ENCODE peak calls at places on chromosomes 4 and X, in seven cellular contexts. N is endothelial cell; X is activated CD4-positive, alpha-beta T cell treated with anti-CD3 and anti-CD28 coated beads, Interleukin-2, amount 50 U/mL, for 24 hours; M is heart left ventricle; P is NCI-H1092 treated with DMSO at 0.1 percent for 48 hours; B is MG63; F is H1. S is an unnamed sample.

GRCh38 chr4:1834047-1834769 is 21.7 kb downstream of the LETM1 start:
- DNase-seq in N (no peak), X (no peak), M (no peak), P (no peak), B (no peak), F (no peak), S (no peak)

GRCh38 chr4:84493092-84493850 is 5.8 kb downstream of the NKX6-1 start:
- DNase-seq in N (peak), X (no peak), M (no peak), P (no peak), B (no peak), F (no peak), S (no peak)

GRCh38 chr4:150130953-150131352 is 52.7 kb downstream of the DCLK2 start:
- DNase-seq in N (no peak), X (no peak), M (no peak), P (no peak), B (peak), F (no peak), S (no peak)

GRCh38 chr4:8127051-8127798 is 31.4 kb downstream of the ABLIM2 start:
- DNase-seq in N (no peak), X (no peak), M (no peak), P (no peak), B (no peak), F (no peak), S (no peak)

GRCh38 chr4:139223682-139224317 is 46.8 kb upstream of the ELF2 start:
- DNase-seq in N (no peak), X (no peak), M (no peak), P (no peak), B (peak), F (no peak), S (no peak)

GRCh38 chrX:130770615-130771014 is 132.4 kb downstream of the ENOX2 start:
- DNase-seq in N (no peak), X (no peak), M (no peak), P (no peak), B (peak), F (no peak), S (no peak)

GRCh38 chr4:518569-519083 is 19.6 kb downstream of the PIGG start:
- DNase-seq in N (no peak), X (no peak), M (no peak), P (no peak), B (no peak), F (no peak), S (no peak)

GRCh38 chr4:96347582-96347981 is 507.7 kb downstream of the PDHA2 start:
- DNase-seq in N (no peak), X (no peak), M (no peak), P (no peak), B (no peak), F (no peak), S (no peak)

GRCh38 chrX:150225756-150226155 is 137.4 kb upstream of the MAMLD1 start:
- DNase-seq in N (no peak), X (no peak), M (no peak), P (no peak), B (no peak), F (no peak), S (no peak)

GRCh38 chrX:53088136-53088974 is 5.6 kb upstream of the KANTR start:
- DNase-seq in N (peak), X (peak), M (peak), P (peak), B (no peak), F (no peak), S (no peak)

GRCh38 chr4:94349193-94349592 is 6.6 kb upstream of the HPGDS start:
- DNase-seq in N (no peak), X (no peak), M (no peak), P (no peak), B (no peak), F (no peak), S (no peak)

GRCh38 chrX:46582325-46582724 is 8.8 kb downstream of the CHST7 start:
- DNase-seq in N (no peak), X (no peak), M (no peak), P (no peak), B (no peak), F (no peak), S (no peak)

GRCh38 chr4:98977557-98977956 is 18.0 kb upstream of the METAP1 start:
- DNase-seq in N (no peak), X (no peak), M (no peak), P (no peak), B (peak), F (no peak), S (no peak)

GRCh38 chr4:2852481-2852881 is 8.8 kb downstream of the ADD1 start:
- DNase-seq in N (no peak), X (no peak), M (peak), P (no peak), B (no peak), F (no peak), S (no peak)

GRCh38 chr4:107997794-107998193 is 8.1 kb downstream of the HADH start:
- DNase-seq in N (no peak), X (no peak), M (no peak), P (no peak), B (no peak), F (no peak), S (no peak)

GRCh38 chr4:156999175-156999517 is 27.5 kb upstream of the PDGFC start:
- DNase-seq in N (no peak), X (no peak), M (peak), P (no peak), B (peak), F (no peak), S (peak)

GRCh38 chr4:31081375-31081774 is 361.2 kb downstream of the PCDH7 start:
- DNase-seq in N (no peak), X (no peak), M (no peak), P (no peak), B (no peak), F (no peak), S (no peak)

GRCh38 chrX:17638731-17639130 is 98.6 kb upstream of the SCML1 start:
- DNase-seq in N (no peak), X (no peak), M (no peak), P (peak), B (no peak), F (no peak), S (no peak)

GRCh38 chrX:108198420-108198819 is 106.8 kb downstream of the ATG4A start:
- DNase-seq in N (no peak), X (no peak), M (no peak), P (no peak), B (no peak), F (no peak), S (no peak)

GRCh38 chrX:65034292-65034640 is 58.0 kb upstream of the ZC4H2 start:
- DNase-seq in N (no peak), X (no peak), M (no peak), P (no peak), B (no peak), F (no peak), S (no peak)

GRCh38 chr4:101795704-101796103 is 5.2 kb downstream of the BANK1 start:
- DNase-seq in N (no peak), X (no peak), M (no peak), P (no peak), B (no peak), F (no peak), S (no peak)

GRCh38 chr4:122412547-122412946 is 33.7 kb downstream of the ADAD1 start:
- DNase-seq in N (no peak), X (no peak), M (no peak), P (no peak), B (no peak), F (no peak), S (no peak)

GRCh38 chrX:42289492-42290385 is 366.4 kb upstream of the CASK start:
- DNase-seq in N (no peak), X (peak), M (no peak), P (no peak), B (no peak), F (no peak), S (no peak)

GRCh38 chr4:851701-852430 is 25.9 kb upstream of the CPLX1 start:
- DNase-seq in N (no peak), X (no peak), M (no peak), P (no peak), B (no peak), F (no peak), S (no peak)

GRCh38 chrX:123818243-123818642 is 41.6 kb upstream of the XIAP start:
- DNase-seq in N (no peak), X (no peak), M (no peak), P (no peak), B (peak), F (no peak), S (no peak)

GRCh38 chr4:76948441-76949292 is 885 bp upstream of the SEPTIN11 start:
- DNase-seq in N (peak), X (peak), M (peak), P (peak), B (peak), F (no peak), S (no peak)

GRCh38 chr4:123037809-123038208 is 115.4 kb upstream of the NUDT6 start:
- DNase-seq in N (no peak), X (no peak), M (no peak), P (no peak), B (no peak), F (no peak), S (no peak)

GRCh38 chrX:72030431-72030830 is 101.3 kb downstream of the RTL5 start:
- DNase-seq in N (no peak), X (no peak), M (no peak), P (no peak), B (no peak), F (no peak), S (no peak)

GRCh38 chr4:118801895-118802575 is 33.9 kb downstream of the SEC24D start:
- DNase-seq in N (no peak), X (no peak), M (no peak), P (no peak), B (no peak), F (no peak), S (no peak)

GRCh38 chr4:1660948-1661677 is 23.0 kb downstream of the FAM53A start:
- DNase-seq in N (no peak), X (no peak), M (no peak), P (no peak), B (no peak), F (no peak), S (no peak)

GRCh38 chr4:13907255-13907751 is 279.8 kb upstream of the BOD1L1 start:
- DNase-seq in N (no peak), X (no peak), M (no peak), P (no peak), B (peak), F (no peak), S (no peak)

GRCh38 chr4:124432500-124432899 is 280.0 kb downstream of the ANKRD50 start:
- DNase-seq in N (no peak), X (no peak), M (no peak), P (no peak), B (no peak), F (no peak), S (no peak)

GRCh38 chrX:35919536-35920309 is at the start of gene CFAP47:
- DNase-seq in N (peak), X (no peak), M (no peak), P (peak), B (no peak), F (no peak), S (no peak)

GRCh38 chr4:34644716-34645115 is 1599.6 kb downstream of the ARAP2 start:
- DNase-seq in N (no peak), X (no peak), M (no peak), P (no peak), B (no peak), F (no peak), S (no peak)

GRCh38 chr4:3313556-3314228 is 20.9 kb downstream of the RGS12 start:
- DNase-seq in N (no peak), X (no peak), M (peak), P (no peak), B (no peak), F (no peak), S (no peak)

GRCh38 chr4:4606321-4606720 is 64.5 kb upstream of the STX18 start:
- DNase-seq in N (no peak), X (no peak), M (no peak), P (no peak), B (no peak), F (no peak), S (no peak)

GRCh38 chrX:43003939-43004338 is 226.0 kb upstream of the PPP1R2C start:
- DNase-seq in N (no peak), X (no peak), M (no peak), P (no peak), B (no peak), F (no peak), S (no peak)

GRCh38 chr4:181061787-181062186 is 1181.4 kb upstream of the TENM3 start:
- DNase-seq in N (no peak), X (no peak), M (no peak), P (no peak), B (no peak), F (no peak), S (no peak)

GRCh38 chr4:14092741-14093140 is 465.2 kb upstream of the BOD1L1 start:
- DNase-seq in N (no peak), X (no peak), M (no peak), P (no peak), B (no peak), F (no peak), S (no peak)

S was measured in iPS DF 19.7.